ENCODE peak calls at places on chromosomes 7 and 10, in four cellular contexts. Z is activated CD8-positive, alpha-beta T cell treated with anti-CD3 and anti-CD28 coated beads for 36 hours; H is IMR-90; V is activated B cell treated with CpG ODN at 0.5 μM for 24 hours. T is an unnamed sample.

GRCh38 chr7:94510582-94511456 is 1.2 kb downstream of the CASD1 start:
- DNase-seq in H (peak; percentile 2), V (no peak), Z (peak; percentile 52), T (no peak)

GRCh38 chr10:112517381-112517976 is 70.5 kb downstream of the VTI1A start:
- DNase-seq in V (no peak), Z (no peak), H (no peak), T (no peak)

GRCh38 chr10:58360412-58361004 is 24.7 kb upstream of the TFAM start:
- DNase-seq in H (no peak), V (no peak), Z (no peak), T (no peak)

GRCh38 chr7:81484266-81484665 is 285.6 kb downstream of the HGF start:
- DNase-seq in V (no peak), H (peak; percentile 86), Z (no peak), T (no peak)

GRCh38 chr7:20839196-20839735 is 52.6 kb upstream of the SP8 start:
- DNase-seq in Z (no peak), V (no peak), H (no peak), T (no peak)

GRCh38 chr7:101739757-101740398 is 77.5 kb upstream of the CUX1 start:
- DNase-seq in H (no peak), Z (no peak), V (no peak), T (no peak)

GRCh38 chr10:49761789-49762565 is at the start of gene OGDHL:
- DNase-seq in Z (peak; percentile 73), H (peak; percentile 19), V (no peak), T (peak; percentile 71)

GRCh38 chr7:74061840-74062539 is 21.6 kb upstream of the LIMK1 start:
- DNase-seq in H (peak; percentile 91), Z (peak; percentile 70), V (peak; percentile 48), T (no peak)

GRCh38 chr7:133827707-133828580 is 299.2 kb upstream of the LRGUK start:
- DNase-seq in V (no peak), H (peak; percentile 17), Z (no peak), T (no peak)

GRCh38 chr10:103859161-103860141 is 4.1 kb upstream of the SH3PXD2A start:
- DNase-seq in Z (peak; percentile 79), V (no peak), H (peak; percentile 74), T (no peak)

GRCh38 chr10:28991738-28992270 is 297.1 kb upstream of the LYZL1 start:
- DNase-seq in V (no peak), H (peak; percentile 53), Z (peak; percentile 42), T (no peak)

GRCh38 chr7:51455086-51455485 is 138.5 kb upstream of the COBL start:
- DNase-seq in V (no peak), Z (no peak), H (no peak), T (no peak)

GRCh38 chr7:106610996-106611886 is 49.7 kb downstream of the CCDC71L start:
- DNase-seq in Z (no peak), H (peak; percentile 33), V (no peak), T (no peak)

GRCh38 chr7:73828107-73828803 is 2.5 kb upstream of the CLDN4 start:
- DNase-seq in V (no peak), H (peak; percentile 64), Z (peak; percentile 55), T (no peak)

GRCh38 chr10:47057471-47057870 is 146.2 kb downstream of the PTPN20 start:
- DNase-seq in V (no peak), Z (no peak), H (no peak), T (no peak)

GRCh38 chr7:1505731-1506550 is 1.8 kb upstream of the INTS1 start:
- DNase-seq in H (no peak), V (peak; percentile 25), Z (peak; percentile 28), T (no peak)

GRCh38 chr7:138248609-138249008 is 172.3 kb downstream of the AKR1D1 start:
- DNase-seq in V (no peak), H (no peak), Z (no peak), T (no peak)

GRCh38 chr10:103715430-103715829 is 139.9 kb downstream of the SH3PXD2A start:
- DNase-seq in Z (no peak), H (peak; percentile 95), V (no peak), T (no peak)

DNA sequence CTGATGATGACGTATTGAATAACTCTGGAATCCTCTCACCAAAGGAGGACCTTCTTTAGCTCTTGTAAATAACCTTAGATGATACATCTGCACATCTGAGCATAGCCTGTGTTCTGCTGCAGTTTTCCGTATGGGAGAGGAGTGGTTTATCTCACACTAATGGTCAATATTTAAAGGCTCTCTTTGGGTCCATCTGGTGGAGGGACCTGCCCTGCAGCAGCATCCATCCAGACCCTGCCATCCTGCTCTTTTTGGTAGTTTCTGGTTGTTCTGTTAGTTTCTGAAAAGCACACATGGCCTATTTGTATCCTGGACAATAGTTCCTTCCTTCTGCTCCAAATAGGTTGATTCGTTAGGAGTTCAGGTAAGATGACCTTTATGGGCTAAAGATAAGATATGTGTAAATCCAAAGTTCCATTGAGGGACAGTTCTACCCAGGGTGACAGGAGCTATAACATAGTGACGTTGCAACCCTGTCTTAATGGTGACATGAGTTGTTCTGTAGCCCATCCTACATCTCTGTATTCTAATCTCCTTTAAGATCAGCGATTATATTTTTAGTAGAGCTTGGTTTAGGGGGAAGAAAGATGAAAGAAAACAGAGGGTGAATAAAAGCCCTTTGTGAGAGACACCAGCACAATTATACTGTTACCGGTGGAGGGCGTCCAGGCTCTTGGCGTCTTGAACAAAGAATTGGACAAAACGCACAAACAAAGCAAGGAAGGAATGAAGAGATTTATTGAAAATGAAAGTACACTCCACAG is 60.0 kb upstream of the KLF14 start:
- DNase-seq in H (peak; percentile 22), Z (no peak), V (no peak), T (no peak)
- TF ChIP-seq CTCF in H (peak; percentile 25), Z (no peak), V (no peak), T (no peak)

GRCh38 chr10:13206546-13207443 is 27.4 kb downstream of the UCMA start:
- DNase-seq in V (no peak), Z (peak; percentile 9), H (peak; percentile 61), T (no peak)
- TF ChIP-seq CTCF in V (no peak), Z (no peak), H (peak; percentile 63), T (peak; percentile 46)

GRCh38 chr7:156533964-156534363 is 106.6 kb upstream of the RNF32 start:
- DNase-seq in Z (no peak), H (no peak), V (no peak), T (no peak)

GRCh38 chr7:156532016-156532602 is 108.5 kb upstream of the RNF32 start:
- DNase-seq in Z (no peak), V (no peak), H (no peak), T (no peak)

GRCh38 chr7:156537006-156537405 is 103.6 kb upstream of the RNF32 start:
- DNase-seq in V (no peak), Z (no peak), H (no peak), T (no peak)

GRCh38 chr7:156533420-156533819 is 107.2 kb upstream of the RNF32 start:
- DNase-seq in Z (no peak), V (no peak), H (no peak), T (no peak)

DNA sequence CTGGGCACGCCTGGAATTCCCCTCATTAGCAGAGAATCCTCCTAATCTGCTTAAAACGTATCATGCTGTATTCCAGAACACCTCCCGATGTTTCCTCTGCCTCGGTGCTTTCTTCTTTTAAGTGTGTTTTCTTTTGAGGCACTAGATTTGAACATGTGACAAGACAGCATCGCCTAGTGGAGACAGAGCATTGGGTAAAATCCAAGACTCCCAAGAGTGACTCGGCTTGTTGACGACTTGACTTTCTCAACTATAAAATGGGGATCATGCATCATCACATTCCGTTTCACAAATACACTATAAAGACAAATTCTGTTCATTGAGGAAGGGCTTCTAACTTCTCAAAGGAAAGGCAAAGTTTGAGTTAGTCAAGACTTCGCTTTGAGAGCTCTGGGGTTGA is 105.6 kb upstream of the RNF32 start:
- DNase-seq in Z (no peak), V (no peak), H (no peak), T (no peak)
- TF ChIP-seq CTCF in Z (no peak), V (no peak), H (no peak), T (no peak)

DNA sequence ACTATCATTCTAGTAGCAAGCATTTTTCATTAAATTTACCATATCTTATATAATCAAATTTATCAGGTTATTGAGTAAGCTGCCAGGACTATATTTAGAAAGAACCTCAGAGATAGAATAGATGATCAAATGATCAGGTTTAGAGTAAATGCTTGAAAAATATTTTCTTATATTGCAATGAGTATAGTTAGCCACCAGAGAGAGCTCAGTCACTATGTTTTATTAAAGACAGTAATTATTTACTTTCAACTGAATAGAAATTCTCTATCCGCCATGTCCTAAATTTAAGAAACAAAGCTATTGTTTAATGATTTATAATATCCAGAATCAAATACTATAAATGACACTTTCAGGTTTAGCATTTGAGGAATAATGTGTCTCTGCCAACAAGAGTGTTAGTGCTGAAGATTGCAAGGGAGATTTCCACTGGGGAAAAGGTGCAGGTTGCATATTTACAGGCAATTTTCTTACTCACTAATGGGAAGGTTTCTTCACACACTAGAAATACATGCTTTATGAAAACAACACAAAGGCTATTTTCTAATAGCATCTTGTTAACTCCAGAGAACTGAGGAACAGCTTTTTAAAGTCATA is 184.7 kb downstream of the DGKB start:
- DNase-seq in V (no peak), Z (no peak), H (peak; percentile 13), T (no peak)
- TF ChIP-seq CTCF in V (no peak), Z (no peak), H (peak; percentile 58), T (peak; percentile 63)

GRCh38 chr7:131543298-131543697 is 13.1 kb downstream of the PODXL start:
- DNase-seq in V (no peak), H (no peak), Z (no peak), T (no peak)

GRCh38 chr7:131537581-131537980 is 18.8 kb downstream of the PODXL start:
- DNase-seq in V (no peak), H (no peak), Z (no peak), T (no peak)

GRCh38 chr7:131538791-131539179 is 17.6 kb downstream of the PODXL start:
- DNase-seq in H (no peak), Z (no peak), V (no peak), T (no peak)

GRCh38 chr7:131538071-131538790 is 18.2 kb downstream of the PODXL start:
- DNase-seq in H (peak; percentile 23), V (no peak), Z (no peak), T (no peak)

DNA sequence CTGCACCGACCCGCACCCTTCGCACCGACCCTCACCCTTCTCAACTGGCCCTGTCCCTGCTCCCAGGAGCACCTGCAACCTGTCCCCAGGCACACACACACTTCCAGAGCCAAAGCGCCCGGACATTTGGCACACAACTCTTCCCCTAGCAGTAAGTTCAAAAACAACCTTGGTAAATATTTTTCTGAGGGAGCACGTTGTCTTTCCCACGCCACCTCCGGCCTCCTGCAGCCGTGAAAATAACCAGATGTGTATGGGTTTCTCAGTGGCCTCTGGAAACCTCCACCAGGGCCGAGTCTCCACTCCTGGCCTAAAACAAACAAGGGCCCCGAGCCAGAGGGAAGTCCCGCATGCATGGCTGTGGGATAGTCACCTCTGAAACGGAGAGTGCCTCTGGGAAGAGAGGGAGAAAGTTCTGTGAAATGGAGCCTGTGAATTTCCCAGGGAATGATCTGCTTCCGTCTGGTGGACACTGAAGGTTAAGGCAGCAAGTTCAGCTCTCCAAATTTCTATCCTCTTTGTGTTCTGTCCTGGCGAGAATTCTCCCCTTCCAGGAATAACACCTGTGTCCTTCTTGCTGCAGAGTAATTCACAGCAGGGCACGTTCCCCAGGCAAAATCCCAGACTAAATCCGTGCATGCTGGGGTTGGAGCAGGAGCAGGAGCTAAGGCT is 15.8 kb downstream of the PODXL start:
- DNase-seq in V (no peak), H (no peak), Z (no peak), T (no peak)
- TF ChIP-seq CTCF in V (no peak), H (no peak), Z (no peak), T (no peak)

GRCh38 chr10:87935290-87936141 is 72.1 kb downstream of the PTEN start:
- DNase-seq in V (no peak), H (peak; percentile 49), Z (no peak), T (no peak)
- TF ChIP-seq CTCF in V (no peak), H (no peak), Z (no peak), T (no peak)

GRCh38 chr10:120217736-120218135 is 239.3 kb upstream of the PLPP4 start:
- DNase-seq in H (no peak), Z (no peak), V (no peak), T (no peak)

GRCh38 chr10:120221873-120222485 is 235.0 kb upstream of the PLPP4 start:
- DNase-seq in H (no peak), Z (peak; percentile 24), V (no peak), T (no peak)
- TF ChIP-seq CTCF in H (peak; percentile 20), Z (peak; percentile 43), V (no peak), T (peak; percentile 33)

T was measured in mesothelial cell of epicardium.